ENCODE peak calls at places on chromosome 11, in four cellular contexts. One of them, this sample, is unnamed.

GRCh38 chr11:118241191-118242098 is 10.7 kb downstream of the MPZL3 start:
- DNase-seq in anterior cingulate cortex: no peak
- DNase-seq in LoVo: peak
- DNase-seq in WTC11: no peak
- DNase-seq in this sample: peak

GRCh38 chr11:18769802-18770456 is 21.7 kb downstream of the PTPN5 start:
- DNase-seq in WTC11: peak
- DNase-seq in anterior cingulate cortex: no peak
- DNase-seq in LoVo: peak
- DNase-seq in this sample: no peak

GRCh38 chr11:116547571-116547970 is 225.2 kb downstream of the BUD13 start:
- DNase-seq in WTC11: no peak
- DNase-seq in LoVo: no peak
- DNase-seq in anterior cingulate cortex: no peak
- DNase-seq in this sample: no peak

GRCh38 chr11:75576017-75576416 is 14.0 kb downstream of the SERPINH1 start:
- DNase-seq in LoVo: no peak
- DNase-seq in WTC11: no peak
- DNase-seq in anterior cingulate cortex: no peak
- DNase-seq in this sample: no peak

GRCh38 chr11:123235117-123235686 is 40.2 kb upstream of the CLMP start:
- DNase-seq in anterior cingulate cortex: no peak
- DNase-seq in LoVo: no peak
- DNase-seq in WTC11: peak
- DNase-seq in this sample: peak

GRCh38 chr11:68584097-68584496 is 100.2 kb upstream of the GAL start:
- DNase-seq in anterior cingulate cortex: no peak
- DNase-seq in WTC11: peak
- DNase-seq in LoVo: peak
- DNase-seq in this sample: peak

GRCh38 chr11:114745150-114745671 is 66.9 kb downstream of the NXPE2 start:
- DNase-seq in anterior cingulate cortex: no peak
- DNase-seq in LoVo: no peak
- DNase-seq in WTC11: no peak
- DNase-seq in this sample: no peak

GRCh38 chr11:13012037-13012693 is 3.0 kb downstream of the RASSF10 start:
- DNase-seq in anterior cingulate cortex: no peak
- DNase-seq in LoVo: peak
- DNase-seq in WTC11: no peak
- DNase-seq in this sample: peak

GRCh38 chr11:27204527-27204926 is 158.5 kb downstream of the CCDC34 start:
- DNase-seq in WTC11: no peak
- DNase-seq in anterior cingulate cortex: no peak
- DNase-seq in LoVo: no peak
- DNase-seq in this sample: peak

GRCh38 chr11:29018631-29019030 is 910.4 kb downstream of the METTL15 start:
- DNase-seq in WTC11: no peak
- DNase-seq in anterior cingulate cortex: no peak
- DNase-seq in LoVo: no peak
- DNase-seq in this sample: no peak

GRCh38 chr11:28822596-28822995 is 714.4 kb downstream of the METTL15 start:
- DNase-seq in anterior cingulate cortex: no peak
- DNase-seq in LoVo: no peak
- DNase-seq in WTC11: no peak
- DNase-seq in this sample: no peak

GRCh38 chr11:34755671-34756070 is 134.8 kb downstream of the EHF start:
- DNase-seq in LoVo: no peak
- DNase-seq in WTC11: no peak
- DNase-seq in anterior cingulate cortex: peak
- DNase-seq in this sample: no peak

GRCh38 chr11:70547821-70548670 is 149.7 kb downstream of the CTTN start:
- DNase-seq in LoVo: no peak
- DNase-seq in WTC11: no peak
- DNase-seq in anterior cingulate cortex: no peak
- DNase-seq in this sample: no peak

GRCh38 chr11:131179867-131180266 is 190.5 kb upstream of the NTM start:
- DNase-seq in WTC11: no peak
- DNase-seq in anterior cingulate cortex: no peak
- DNase-seq in LoVo: no peak
- DNase-seq in this sample: no peak

GRCh38 chr11:75055511-75055910 is 41.2 kb downstream of the OR2AT4 start:
- DNase-seq in WTC11: no peak
- DNase-seq in LoVo: no peak
- DNase-seq in anterior cingulate cortex: no peak
- DNase-seq in this sample: no peak

GRCh38 chr11:35162795-35163194 is 23.8 kb downstream of the CD44 start:
- DNase-seq in anterior cingulate cortex: no peak
- DNase-seq in LoVo: no peak
- DNase-seq in WTC11: no peak
- DNase-seq in this sample: no peak

GRCh38 chr11:23078289-23078971 is 218.2 kb upstream of the CCDC179 start:
- DNase-seq in LoVo: peak
- DNase-seq in WTC11: no peak
- DNase-seq in anterior cingulate cortex: no peak
- DNase-seq in this sample: no peak

GRCh38 chr11:2701230-2701629 is 1.4 kb upstream of the KCNQ1OT1 start:
- DNase-seq in anterior cingulate cortex: no peak
- DNase-seq in LoVo: no peak
- DNase-seq in WTC11: peak
- DNase-seq in this sample: no peak

GRCh38 chr11:72705442-72706365 is 31.5 kb upstream of the PDE2A start:
- DNase-seq in WTC11: no peak
- DNase-seq in anterior cingulate cortex: no peak
- DNase-seq in LoVo: no peak
- DNase-seq in this sample: no peak

GRCh38 chr11:62680825-62681240 is 2.0 kb upstream of the UBXN1 start:
- DNase-seq in WTC11: no peak
- DNase-seq in LoVo: peak
- DNase-seq in anterior cingulate cortex: no peak
- DNase-seq in this sample: peak

GRCh38 chr11:48077251-48077650 is 96.9 kb downstream of the PTPRJ start:
- DNase-seq in WTC11: no peak
- DNase-seq in anterior cingulate cortex: no peak
- DNase-seq in LoVo: no peak
- DNase-seq in this sample: no peak

GRCh38 chr11:114162719-114163123 is 103.2 kb downstream of the ZBTB16 start:
- DNase-seq in LoVo: peak
- DNase-seq in anterior cingulate cortex: peak
- DNase-seq in WTC11: no peak
- DNase-seq in this sample: no peak

GRCh38 chr11:68200639-68201038 is 12.5 kb downstream of the KMT5B start:
- DNase-seq in LoVo: no peak
- DNase-seq in anterior cingulate cortex: no peak
- DNase-seq in WTC11: no peak
- DNase-seq in this sample: no peak

GRCh38 chr11:41316726-41317125 is 142.7 kb downstream of the LRRC4C start:
- DNase-seq in WTC11: no peak
- DNase-seq in LoVo: no peak
- DNase-seq in anterior cingulate cortex: no peak
- DNase-seq in this sample: no peak

GRCh38 chr11:64799256-64799924 is 3.6 kb downstream of the MAP4K2 start:
- DNase-seq in WTC11: no peak
- DNase-seq in LoVo: no peak
- DNase-seq in anterior cingulate cortex: no peak
- DNase-seq in this sample: no peak

GRCh38 chr11:98536023-98536422 is 484.7 kb upstream of the CNTN5 start:
- DNase-seq in WTC11: no peak
- DNase-seq in LoVo: no peak
- DNase-seq in anterior cingulate cortex: no peak
- DNase-seq in this sample: no peak

GRCh38 chr11:96393753-96394348 is 4.0 kb downstream of the JRKL start:
- DNase-seq in LoVo: peak
- DNase-seq in anterior cingulate cortex: no peak
- DNase-seq in WTC11: no peak
- DNase-seq in this sample: no peak

GRCh38 chr11:10930224-10930960 is 72.5 kb upstream of the ZBED5 start:
- DNase-seq in WTC11: peak
- DNase-seq in anterior cingulate cortex: peak
- DNase-seq in LoVo: no peak
- DNase-seq in this sample: no peak

GRCh38 chr11:66142370-66143263 is 72.5 kb downstream of the PACS1 start:
- DNase-seq in LoVo: no peak
- DNase-seq in anterior cingulate cortex: no peak
- DNase-seq in WTC11: no peak
- DNase-seq in this sample: no peak

GRCh38 chr11:93487032-93487483 is 56.1 kb downstream of the SMCO4 start:
- DNase-seq in WTC11: no peak
- DNase-seq in anterior cingulate cortex: no peak
- DNase-seq in LoVo: no peak
- DNase-seq in this sample: no peak

GRCh38 chr11:115217726-115218311 is 286.4 kb downstream of the CADM1 start:
- DNase-seq in WTC11: no peak
- DNase-seq in LoVo: no peak
- DNase-seq in anterior cingulate cortex: no peak
- DNase-seq in this sample: no peak

GRCh38 chr11:31509017-31509411 is 408 bp downstream of the IMMP1L start:
- DNase-seq in anterior cingulate cortex: no peak
- DNase-seq in WTC11: no peak
- DNase-seq in LoVo: no peak
- DNase-seq in this sample: peak